ENCODE peak calls at places on chromosome 1, in seven cellular contexts. J is activated CD8-positive, alpha-beta memory T cell treated with anti-CD3 and anti-CD28 coated beads for 48 hours; B is substantia nigra; D is HFFc6; L is breast epithelium; O is astrocyte of the spinal cord; F is endothelial cell. S is an unnamed sample.

GRCh38 chr1:18725231-18725895 is 94.7 kb downstream of the PAX7 start:
- DNase-seq in D (no peak), O (no peak), J (no peak), F (no peak), B (no peak), L (no peak), S (no peak)

GRCh38 chr1:54299037-54299436 is 99.1 kb downstream of the MRPL37 start:
- DNase-seq in O (no peak), J (no peak), F (no peak), L (no peak), B (no peak), D (no peak), S (no peak)

GRCh38 chr1:211695135-211695816 is 19.9 kb upstream of the NEK2 start:
- DNase-seq in F (no peak), J (no peak), D (no peak), B (no peak), O (no peak), L (no peak), S (no peak)

GRCh38 chr1:8562881-8563865 is 245.3 kb downstream of the SLC45A1 start:
- DNase-seq in L (no peak), J (no peak), O (no peak), B (no peak), F (no peak), D (peak), S (no peak)

GRCh38 chr1:154791292-154792278 is 78.5 kb downstream of the KCNN3 start:
- DNase-seq in B (no peak), O (peak), L (no peak), D (no peak), J (no peak), F (no peak), S (no peak)

GRCh38 chr1:96059736-96060135 is 661.8 kb upstream of the PTBP2 start:
- DNase-seq in F (no peak), B (no peak), D (no peak), O (no peak), J (no peak), L (no peak), S (no peak)

GRCh38 chr1:103416681-103417318 is 108.7 kb upstream of the RNPC3 start:
- DNase-seq in F (no peak), D (peak), L (no peak), J (no peak), O (peak), B (no peak), S (no peak)

GRCh38 chr1:145962157-145963102 is 1.9 kb downstream of the ANKRD34A start:
- DNase-seq in B (peak), F (no peak), L (no peak), O (no peak), D (no peak), J (peak), S (no peak)

GRCh38 chr1:46673749-46674182 is 2.1 kb downstream of the TEX38 start:
- DNase-seq in J (no peak), B (no peak), D (peak), L (no peak), F (no peak), O (peak), S (no peak)

GRCh38 chr1:56516539-56517252 is 62.7 kb downstream of the PLPP3 start:
- DNase-seq in O (peak), B (no peak), L (no peak), F (no peak), J (no peak), D (peak), S (no peak)

GRCh38 chr1:39646232-39647081 is 7.0 kb upstream of the HEYL start:
- DNase-seq in J (no peak), O (peak), F (no peak), B (no peak), L (no peak), D (peak), S (no peak)

GRCh38 chr1:19610282-19610978 is 33.7 kb upstream of the NBL1 start:
- DNase-seq in O (no peak), D (no peak), F (no peak), L (no peak), B (no peak), J (no peak), S (no peak)

GRCh38 chr1:150150511-150151021 is 850 bp downstream of the PLEKHO1 start:
- DNase-seq in F (peak), O (no peak), J (no peak), B (no peak), D (no peak), L (no peak), S (no peak)

GRCh38 chr1:225882699-225883615 is 777 bp upstream of the TMEM63A start:
- DNase-seq in J (peak), O (peak), B (peak), F (peak), L (no peak), D (peak), S (no peak)

GRCh38 chr1:116722016-116722838 is 32.0 kb upstream of the CD2 start:
- DNase-seq in F (no peak), J (no peak), D (no peak), B (no peak), L (no peak), O (no peak), S (no peak)

S was measured in esophagus muscularis mucosa.